ENCODE peak calls at places on chromosomes 1 and 21, in five cellular contexts. C, Z, X, K and V are unnamed samples.

GRCh38 chr1:112704908-112705627 is 1.9 kb downstream of the RHOC start:
- DNase-seq in K (peak), Z (peak), C (peak), X (peak), V (peak)

GRCh38 chr1:90993245-90993644 is 28.6 kb downstream of the ZNF644 start:
- DNase-seq in Z (no peak), C (no peak), K (no peak), X (no peak), V (no peak)

GRCh38 chr1:181485276-181486097 is 2.2 kb downstream of the CACNA1E start:
- DNase-seq in K (no peak), Z (no peak), X (no peak), C (no peak), V (no peak)

GRCh38 chr1:151196292-151196800 is 2.0 kb upstream of the PIP5K1A start:
- DNase-seq in K (peak), C (peak), Z (peak), X (peak), V (no peak)

GRCh38 chr1:20216574-20216973 is 30.3 kb upstream of the PLA2G2C start:
- DNase-seq in Z (no peak), K (no peak), C (no peak), X (no peak), V (no peak)

GRCh38 chr1:66624412-66625060 is 90.6 kb downstream of the SGIP1 start:
- DNase-seq in C (no peak), X (no peak), Z (no peak), K (no peak), V (no peak)

GRCh38 chr21:44869860-44870747 is 3.4 kb downstream of the PTTG1IP start:
- DNase-seq in K (peak), C (peak), X (peak), Z (peak), V (peak)

GRCh38 chr1:147847831-147848230 is 54.8 kb upstream of the GJA8 start:
- DNase-seq in C (no peak), X (no peak), Z (no peak), K (no peak), V (no peak)

GRCh38 chr21:33901421-33902288 is 13.9 kb downstream of the ATP5PO start:
- DNase-seq in C (peak), Z (peak), K (peak), X (no peak), V (no peak)

GRCh38 chr1:11538886-11539285 is 59.9 kb downstream of the DISP3 start:
- DNase-seq in Z (no peak), C (no peak), X (no peak), K (no peak), V (no peak)

GRCh38 chr1:43995984-43996732 is 4.8 kb downstream of the CCDC24 start:
- DNase-seq in X (no peak), C (no peak), Z (no peak), K (no peak), V (no peak)

GRCh38 chr1:26900001-26900814 is at the start of gene GPATCH3:
- DNase-seq in C (peak), X (peak), Z (peak), K (peak), V (peak)
- H3K27ac ChIP-seq in C (peak), X (peak), Z (peak), K (peak), V (peak)

GRCh38 chr1:109079240-109079622 is 3.4 kb upstream of the TAF13 start:
- DNase-seq in X (no peak), K (no peak), Z (no peak), C (no peak), V (no peak)

GRCh38 chr1:109080441-109081082 is 4.8 kb upstream of the TAF13 start:
- DNase-seq in C (no peak), K (no peak), Z (no peak), X (no peak), V (no peak)

GRCh38 chr1:109078317-109078716 is 2.5 kb upstream of the TAF13 start:
- DNase-seq in Z (no peak), K (no peak), C (no peak), X (no peak), V (no peak)

DNA sequence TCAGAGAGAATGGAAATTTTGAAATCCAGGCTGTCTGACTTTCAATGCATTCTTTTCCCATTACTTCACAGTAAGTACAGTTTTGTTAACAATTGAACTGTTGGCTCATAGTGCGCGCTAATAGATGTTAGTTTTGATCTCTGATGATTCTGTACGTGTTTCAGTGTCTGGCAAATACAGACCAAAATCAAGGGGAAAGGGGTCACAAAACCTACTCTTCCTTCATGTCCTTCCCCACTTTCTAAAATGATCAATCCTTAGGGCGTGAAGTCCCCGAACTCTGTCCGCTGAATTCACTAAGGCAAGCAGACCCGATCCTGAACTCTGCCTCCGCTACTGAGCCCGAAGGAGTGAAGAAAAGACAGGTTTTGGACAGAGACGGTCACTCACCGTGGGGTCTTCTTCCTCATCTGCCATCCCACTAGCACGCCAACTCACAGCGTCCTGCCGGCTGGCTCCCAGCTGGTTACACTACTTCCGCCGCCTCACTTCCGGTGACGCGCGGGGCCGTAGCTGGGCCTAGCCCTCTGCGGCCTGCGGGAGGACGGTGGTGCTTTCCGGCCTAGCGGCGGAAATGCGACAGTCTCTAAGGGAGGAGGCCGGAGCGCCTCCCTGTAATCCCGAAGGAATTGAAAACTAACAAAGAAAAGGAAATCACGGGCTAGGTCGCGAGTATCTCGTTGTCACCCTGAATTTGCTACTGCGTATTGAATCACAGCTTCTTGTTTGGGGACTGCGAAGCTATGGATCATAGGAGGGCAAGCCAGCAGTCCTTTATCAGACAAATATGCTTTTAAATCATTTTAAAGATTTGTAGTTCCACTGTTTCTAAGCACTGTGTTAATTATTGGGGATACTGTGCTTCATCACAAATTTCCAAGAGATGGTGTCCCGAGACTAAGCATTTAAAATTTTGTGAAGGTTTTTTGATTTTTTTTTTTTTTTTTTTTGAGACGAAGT is at the start of gene TAF13:
- DNase-seq in C (peak), K (peak), X (peak), Z (peak), V (peak)
- H3K4me3 ChIP-seq in C (peak), K (peak), X (peak), Z (peak), V (peak)

GRCh38 chr1:244970236-244970652 is 105.9 kb upstream of the HNRNPU start:
- DNase-seq in C (peak), Z (peak), K (no peak), X (no peak), V (no peak)
- TF ChIP-seq POLR2A in C (no peak), Z (peak), K (peak), X (peak), V (peak)

GRCh38 chr1:85375422-85375934 is 89.5 kb downstream of the DDAH1 start:
- DNase-seq in Z (no peak), C (no peak), K (no peak), X (no peak), V (no peak)

GRCh38 chr1:85371021-85371420 is 93.9 kb downstream of the DDAH1 start:
- DNase-seq in Z (no peak), X (no peak), K (no peak), C (no peak), V (no peak)

GRCh38 chr1:85378526-85378925 is 86.4 kb downstream of the DDAH1 start:
- DNase-seq in Z (no peak), X (no peak), K (no peak), C (no peak), V (no peak)

GRCh38 chr1:85372683-85373446 is 92.1 kb downstream of the DDAH1 start:
- DNase-seq in Z (no peak), K (no peak), C (peak), X (no peak), V (no peak)

GRCh38 chr1:85374160-85374559 is 90.8 kb downstream of the DDAH1 start:
- DNase-seq in K (no peak), C (no peak), Z (no peak), X (no peak), V (no peak)
- H3K27ac ChIP-seq in K (no peak), C (no peak), Z (no peak), X (no peak), V (no peak)

GRCh38 chr1:37478451-37478871 is 4.1 kb downstream of the ZC3H12A start:
- DNase-seq in K (no peak), Z (no peak), X (no peak), C (peak), V (no peak)
- H3K4me3 ChIP-seq in K (no peak), Z (no peak), X (no peak), C (no peak), V (no peak)

DNA sequence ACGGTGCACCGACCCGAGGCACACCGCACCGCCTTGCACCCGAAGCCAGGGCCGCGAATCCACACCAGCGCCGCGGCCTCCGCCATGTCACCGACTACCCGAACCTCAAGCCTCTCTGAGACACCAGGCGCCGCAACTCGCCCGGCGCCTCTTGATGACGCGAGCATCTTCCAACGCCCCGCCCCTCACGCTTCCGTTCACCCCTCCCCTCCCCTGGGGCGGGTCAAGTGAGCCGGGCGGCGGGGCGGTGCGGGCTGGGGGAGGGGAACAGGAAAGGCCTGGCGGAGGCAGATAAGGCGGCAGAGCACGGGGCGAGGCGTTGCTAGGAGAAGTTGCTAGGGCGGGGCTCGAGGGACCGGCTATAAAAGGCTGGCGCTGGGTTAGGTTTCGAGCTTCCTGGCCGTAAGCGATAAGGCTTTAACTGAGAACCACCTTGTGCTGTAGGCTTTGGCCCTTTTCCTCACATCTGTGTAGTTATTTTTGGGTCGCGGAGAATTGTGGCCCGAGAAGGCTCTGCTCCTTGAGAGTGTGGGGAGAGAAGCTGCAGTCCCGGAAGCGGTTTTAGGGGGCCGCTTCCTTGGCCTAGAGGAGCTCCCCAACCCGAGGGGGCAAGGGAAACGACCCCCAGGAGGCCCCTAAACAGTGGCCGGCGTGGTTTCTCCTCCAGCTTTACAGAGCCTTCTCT is at the start of gene SDE2:
- DNase-seq in Z (peak), C (peak), K (peak), X (peak), V (peak)
- TF ChIP-seq POLR2A in Z (peak), C (peak), K (peak), X (peak), V (peak)

GRCh38 chr1:24769656-24770651 is 24.7 kb downstream of the CLIC4 start:
- DNase-seq in K (no peak), C (no peak), Z (no peak), X (no peak), V (no peak)

GRCh38 chr1:24768873-24769605 is 23.8 kb downstream of the CLIC4 start:
- DNase-seq in X (no peak), Z (no peak), C (no peak), K (no peak), V (no peak)

GRCh38 chr1:24765308-24765988 is 20.2 kb downstream of the CLIC4 start:
- DNase-seq in K (no peak), X (no peak), C (no peak), Z (no peak), V (no peak)

GRCh38 chr1:24764848-24765247 is 19.6 kb downstream of the CLIC4 start:
- DNase-seq in K (no peak), Z (no peak), C (no peak), X (no peak), V (no peak)

GRCh38 chr1:24767351-24767750 is 22.1 kb downstream of the CLIC4 start:
- DNase-seq in C (no peak), K (no peak), X (no peak), Z (no peak), V (no peak)
- H3K27ac ChIP-seq in C (no peak), K (peak), X (no peak), Z (no peak), V (no peak)

DNA sequence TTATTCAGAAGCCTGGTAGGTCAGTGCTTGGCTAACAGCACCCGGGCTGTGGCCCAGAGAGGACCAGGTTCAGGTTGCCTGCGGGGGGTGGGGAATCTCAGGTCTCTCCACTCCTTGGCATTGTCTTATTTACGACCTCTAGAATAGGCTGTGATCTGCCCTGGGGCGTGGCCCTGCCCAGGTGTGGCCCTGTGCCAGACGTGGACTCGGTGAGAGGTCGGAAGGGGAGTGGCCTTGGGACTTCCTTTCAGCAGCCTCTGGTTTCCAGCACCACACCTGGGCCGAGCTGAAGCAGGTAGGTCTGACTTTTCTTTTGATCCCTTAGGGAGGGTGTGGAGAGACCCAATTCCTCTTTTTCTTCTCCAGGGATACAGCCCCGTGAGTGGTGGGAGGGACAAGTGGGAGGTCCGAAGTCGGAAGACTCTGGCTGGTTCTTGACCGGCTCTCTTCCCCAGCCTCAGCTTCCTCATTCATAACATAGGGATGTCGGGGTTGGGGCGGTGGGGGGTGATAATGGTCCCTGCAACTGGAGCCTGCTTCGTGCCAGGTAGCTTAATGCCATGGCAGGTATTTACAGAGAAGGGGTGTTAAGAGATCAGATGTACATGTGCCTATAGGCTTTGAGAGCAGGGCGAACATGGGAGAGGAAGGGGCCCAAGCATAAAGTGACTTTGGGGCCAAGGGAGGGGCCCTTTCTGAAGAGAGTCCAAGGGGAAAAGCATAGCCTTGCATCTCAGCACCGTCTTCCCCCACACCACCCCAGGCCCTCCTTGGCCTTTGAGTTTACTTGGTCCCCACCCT is 16.5 kb downstream of the ACOT11 start:
- DNase-seq in X (no peak), K (no peak), Z (no peak), C (no peak), V (peak)
- H3K4me3 ChIP-seq in X (no peak), K (no peak), Z (no peak), C (no peak), V (no peak)

GRCh38 chr1:218346391-218347204 is 1.5 kb downstream of the TGFB2 start:
- DNase-seq in C (no peak), X (peak), K (peak), Z (peak), V (peak)
- TF ChIP-seq POLR2A in C (no peak), X (no peak), K (no peak), Z (no peak), V (no peak)

DNA sequence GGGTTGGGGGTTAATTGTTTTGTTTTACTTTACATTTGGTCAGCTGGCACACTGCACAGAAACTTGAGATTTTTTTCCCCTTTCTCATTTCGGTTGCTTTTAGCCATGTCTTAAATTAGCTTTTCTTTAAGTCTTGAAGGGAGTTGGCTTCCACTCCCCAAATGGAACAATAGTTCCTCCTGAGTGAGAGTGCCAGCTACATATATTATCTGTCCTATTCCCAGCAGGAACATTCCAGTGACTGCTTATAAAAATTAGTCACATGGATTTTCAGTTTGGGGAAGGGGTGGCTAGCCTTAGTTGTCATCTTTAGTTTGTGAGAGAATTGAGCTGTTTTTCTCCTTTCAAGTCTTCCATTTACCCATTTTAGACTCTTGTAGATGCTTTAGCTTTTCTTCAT is 510.2 kb upstream of the CXADR start:
- DNase-seq in X (no peak), K (no peak), Z (no peak), C (no peak), V (no peak)
- H3K27ac ChIP-seq in X (no peak), K (peak), Z (no peak), C (no peak), V (no peak)